ENCODE peak calls at places on chromosomes 11 and 22, in five cellular contexts. U, W, S, Q and V are unnamed samples.

GRCh38 chr22:33271390-33272161 is 213.4 kb upstream of the SYN3 start:
- DNase-seq in U (peak), Q (peak), W (no peak), S (no peak), V (peak)

GRCh38 chr22:43292633-43293025 is 50.5 kb downstream of the SCUBE1 start:
- DNase-seq in W (no peak), Q (no peak), S (no peak), U (no peak), V (no peak)

GRCh38 chr11:78085972-78086371 is 6.3 kb upstream of the NDUFC2 start:
- DNase-seq in Q (no peak), S (no peak), W (no peak), U (no peak), V (no peak)

GRCh38 chr11:115298613-115299012 is 205.6 kb downstream of the CADM1 start:
- DNase-seq in Q (no peak), W (no peak), U (no peak), S (no peak), V (no peak)

GRCh38 chr11:112874959-112875358 is 86.3 kb upstream of the NCAM1 start:
- DNase-seq in Q (no peak), W (no peak), S (no peak), U (no peak), V (no peak)

GRCh38 chr11:65184146-65184545 is 2.4 kb downstream of the CAPN1 start:
- DNase-seq in Q (no peak), U (peak), W (no peak), S (no peak), V (no peak)

GRCh38 chr11:17263803-17264202 is 12.7 kb upstream of the NUCB2 start:
- DNase-seq in W (no peak), S (peak), U (no peak), Q (peak), V (peak)

GRCh38 chr11:16605440-16605970 is 132.9 kb upstream of the C11orf58 start:
- DNase-seq in W (peak), Q (no peak), U (peak), S (peak), V (no peak)

GRCh38 chr11:112761911-112762685 is 199.1 kb upstream of the NCAM1 start:
- DNase-seq in U (no peak), W (no peak), S (no peak), Q (no peak), V (no peak)

GRCh38 chr11:117417856-117418255 is 90.2 kb downstream of the CEP164 start:
- DNase-seq in U (no peak), S (no peak), Q (no peak), W (no peak), V (no peak)

GRCh38 chr22:42074153-42074750 is at the start of gene PHETA2:
- DNase-seq in S (peak), U (peak), Q (peak), W (peak), V (peak)

GRCh38 chr22:27726344-27726725 is 75.2 kb downstream of the MN1 start:
- DNase-seq in U (no peak), W (no peak), Q (no peak), S (no peak), V (no peak)

GRCh38 chr22:50139843-50140415 is 30.6 kb upstream of the PANX2 start:
- DNase-seq in S (no peak), Q (no peak), W (no peak), U (no peak), V (no peak)

GRCh38 chr11:32435152-32435480 is 223 bp downstream of the WT1 start:
- DNase-seq in U (no peak), Q (no peak), W (peak), S (no peak), V (no peak)

GRCh38 chr11:32434387-32435151 is 770 bp downstream of the WT1 start:
- DNase-seq in Q (no peak), S (no peak), W (peak), U (peak), V (no peak)

GRCh38 chr11:32433249-32434115 is 1.9 kb downstream of the WT1 start:
- DNase-seq in W (no peak), U (peak), S (no peak), Q (no peak), V (no peak)

GRCh38 chr11:32432565-32433248 is 2.6 kb downstream of the WT1 start:
- DNase-seq in Q (no peak), U (peak), S (no peak), W (no peak), V (no peak)

DNA sequence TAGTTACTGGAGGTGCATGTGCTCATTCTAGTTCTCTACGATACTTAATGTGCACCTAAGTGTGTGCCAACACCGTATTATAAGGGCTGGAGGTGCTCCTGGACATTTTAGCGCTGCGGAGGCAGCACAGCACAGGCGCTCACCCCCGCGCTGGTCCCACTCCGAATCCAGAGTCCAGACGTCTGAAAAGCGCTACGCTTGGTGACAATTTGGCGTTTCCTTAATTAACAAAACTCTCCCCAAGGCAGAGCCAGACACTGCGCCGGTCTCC is 1.3 kb downstream of the WT1 start:
- DNase-seq in W (no peak), U (no peak), S (no peak), Q (no peak), V (no peak)
- H3K4me3 ChIP-seq in W (peak), U (peak), S (no peak), Q (no peak), V (no peak)

GRCh38 chr11:74694536-74694935 is 36.7 kb downstream of the CHRDL2 start:
- DNase-seq in U (no peak), Q (no peak), W (no peak), S (no peak), V (no peak)

GRCh38 chr11:74693531-74693930 is 37.7 kb downstream of the CHRDL2 start:
- DNase-seq in Q (no peak), U (no peak), W (no peak), S (no peak), V (no peak)

GRCh38 chr11:74695705-74696280 is 35.4 kb downstream of the CHRDL2 start:
- DNase-seq in W (no peak), U (no peak), Q (no peak), S (no peak), V (no peak)

GRCh38 chr11:74696488-74696887 is 34.7 kb downstream of the CHRDL2 start:
- DNase-seq in S (no peak), U (peak), W (no peak), Q (no peak), V (peak)

DNA sequence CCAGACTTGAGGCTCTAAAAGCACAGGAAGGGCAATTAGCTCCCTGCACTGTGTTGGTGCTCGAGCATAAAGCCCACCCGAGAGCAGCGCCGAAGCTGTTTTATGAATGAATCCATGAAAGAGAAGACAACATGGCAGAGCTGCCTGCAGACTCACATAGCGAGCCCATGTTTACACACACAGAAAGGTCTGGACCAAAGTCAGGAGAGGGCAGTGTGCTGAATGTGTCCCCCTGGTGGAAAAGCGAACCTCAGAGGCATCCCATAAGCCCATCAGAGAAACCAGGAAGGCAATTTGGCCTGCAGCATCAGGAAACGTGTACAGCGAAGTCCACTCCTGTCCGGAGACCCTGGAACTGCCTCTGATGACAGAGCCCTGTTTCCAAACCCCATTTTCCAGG is 37.1 kb downstream of the CHRDL2 start:
- DNase-seq in W (peak), U (no peak), S (no peak), Q (no peak), V (no peak)
- TF ChIP-seq CTCF in W (peak), U (no peak), S (peak), Q (peak), V (peak)

GRCh38 chr22:47112566-47112965 is 350.1 kb downstream of the TBC1D22A start:
- DNase-seq in S (no peak), Q (no peak), U (no peak), W (no peak), V (no peak)
- H3K4me3 ChIP-seq in S (no peak), Q (no peak), U (no peak), W (no peak), V (no peak)

GRCh38 chr22:46775364-46775758 is 12.9 kb downstream of the TBC1D22A start:
- DNase-seq in W (no peak), U (no peak), S (no peak), Q (no peak), V (no peak)
- TF ChIP-seq CTCF in W (no peak), U (no peak), S (no peak), Q (no peak), V (no peak)

GRCh38 chr11:20021212-20021611 is 139.1 kb downstream of the DBX1 start:
- DNase-seq in U (no peak), W (no peak), S (no peak), Q (no peak), V (no peak)
- H3K4me3 ChIP-seq in U (no peak), W (no peak), S (no peak), Q (no peak), V (no peak)

DNA sequence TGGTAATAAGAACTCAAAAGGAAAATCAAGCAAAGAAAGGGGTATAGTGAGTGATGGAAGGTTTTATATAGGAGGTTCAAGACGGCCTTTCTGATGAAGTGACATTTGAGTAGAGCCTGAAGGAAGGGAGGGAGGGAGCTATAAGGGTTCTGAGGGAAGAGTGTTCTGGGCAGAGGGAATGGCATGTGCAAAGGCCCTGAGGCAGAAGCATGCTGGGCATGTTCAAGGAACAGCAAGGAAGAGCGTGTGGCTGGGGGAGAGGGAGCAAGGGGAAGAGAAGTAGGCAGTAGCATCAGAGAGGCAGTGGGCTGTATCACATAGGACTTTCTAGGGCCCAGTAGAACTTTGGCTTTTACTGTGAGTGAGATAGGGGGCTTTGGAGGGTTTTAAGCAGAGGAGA is 108.9 kb upstream of the NAV2 start:
- DNase-seq in U (no peak), S (no peak), W (no peak), Q (no peak), V (no peak)
- TF ChIP-seq CTCF in U (no peak), S (no peak), W (no peak), Q (no peak), V (no peak)

GRCh38 chr11:69638941-69639681 is 1.8 kb upstream of the CCND1 start:
- DNase-seq in W (peak), S (peak), U (peak), Q (peak), V (peak)
- H3K4me3 ChIP-seq in W (peak), S (peak), U (no peak), Q (peak), V (peak)

GRCh38 chr11:1303196-1303821 is 6.1 kb downstream of the TOLLIP start:
- DNase-seq in Q (no peak), U (no peak), W (no peak), S (no peak), V (no peak)
- TF ChIP-seq CTCF in Q (peak), U (no peak), W (peak), S (peak), V (peak)

GRCh38 chr11:128550967-128551522 is 36.3 kb downstream of the ETS1 start:
- DNase-seq in W (no peak), U (no peak), S (no peak), Q (no peak), V (no peak)
- H3K4me3 ChIP-seq in W (no peak), U (no peak), S (no peak), Q (no peak), V (no peak)